ENCODE peak calls at places on chromosomes 11 and 22, in ten cellular contexts. One of them, this sample, is unnamed.

GRCh38 chr11:116701297-116701801 is 71.4 kb downstream of the BUD13 start:
- DNase-seq in thoracic aorta: no peak
- DNase-seq in fibroblast of mammary gland: no peak
- DNase-seq in HFF-Myc: no peak
- DNase-seq in choroid plexus epithelial cell: no peak
- DNase-seq in mucosa of descending colon: no peak
- DNase-seq in BJ: no peak
- DNase-seq in epithelial cell of esophagus: no peak
- DNase-seq in pancreas: peak; percentile 42
- DNase-seq in fibroblast of pulmonary artery: no peak
- DNase-seq in this sample: no peak

GRCh38 chr11:37544491-37544890 is 946.5 kb upstream of the RAG2 start:
- DNase-seq in thoracic aorta: no peak
- DNase-seq in fibroblast of mammary gland: no peak
- DNase-seq in HFF-Myc: no peak
- DNase-seq in choroid plexus epithelial cell: no peak
- DNase-seq in mucosa of descending colon: no peak
- DNase-seq in BJ: no peak
- DNase-seq in epithelial cell of esophagus: peak; percentile 51
- DNase-seq in pancreas: no peak
- DNase-seq in fibroblast of pulmonary artery: no peak
- DNase-seq in this sample: no peak

GRCh38 chr22:30212363-30212995 is 34.1 kb downstream of the LIF start:
- DNase-seq in thoracic aorta: no peak
- DNase-seq in fibroblast of mammary gland: peak; percentile 98
- DNase-seq in HFF-Myc: peak; percentile 46
- DNase-seq in choroid plexus epithelial cell: peak; percentile 97
- DNase-seq in mucosa of descending colon: no peak
- DNase-seq in BJ: peak; percentile 75
- DNase-seq in epithelial cell of esophagus: peak; percentile 96
- DNase-seq in pancreas: no peak
- DNase-seq in fibroblast of pulmonary artery: peak; percentile 94
- DNase-seq in this sample: peak; percentile 92

GRCh38 chr22:29882716-29883044 is 294 bp upstream of the MTMR3 start:
- DNase-seq in thoracic aorta: no peak
- DNase-seq in fibroblast of mammary gland: no peak
- DNase-seq in HFF-Myc: no peak
- DNase-seq in choroid plexus epithelial cell: no peak
- DNase-seq in mucosa of descending colon: no peak
- DNase-seq in BJ: no peak
- DNase-seq in epithelial cell of esophagus: no peak
- DNase-seq in pancreas: no peak
- DNase-seq in fibroblast of pulmonary artery: no peak
- DNase-seq in this sample: no peak

GRCh38 chr22:45200862-45201511 is 37.3 kb downstream of the NUP50 start:
- DNase-seq in thoracic aorta: no peak
- DNase-seq in fibroblast of mammary gland: peak; percentile 58
- DNase-seq in HFF-Myc: no peak
- DNase-seq in choroid plexus epithelial cell: peak; percentile 84
- DNase-seq in mucosa of descending colon: no peak
- DNase-seq in BJ: no peak
- DNase-seq in epithelial cell of esophagus: peak; percentile 64
- DNase-seq in pancreas: no peak
- DNase-seq in fibroblast of pulmonary artery: peak; percentile 46
- DNase-seq in this sample: peak; percentile 83

GRCh38 chr11:2801711-2802388 is 83.7 kb downstream of the CDKN1C start:
- DNase-seq in thoracic aorta: no peak
- DNase-seq in fibroblast of mammary gland: no peak
- DNase-seq in HFF-Myc: no peak
- DNase-seq in choroid plexus epithelial cell: no peak
- DNase-seq in mucosa of descending colon: peak; percentile 14
- DNase-seq in BJ: no peak
- DNase-seq in epithelial cell of esophagus: no peak
- DNase-seq in pancreas: peak; percentile 56
- DNase-seq in fibroblast of pulmonary artery: no peak
- DNase-seq in this sample: no peak

GRCh38 chr22:41596776-41597634 is 7.4 kb upstream of the PMM1 start:
- DNase-seq in thoracic aorta: no peak
- DNase-seq in fibroblast of mammary gland: peak; percentile 53
- DNase-seq in HFF-Myc: no peak
- DNase-seq in choroid plexus epithelial cell: peak; percentile 64
- DNase-seq in mucosa of descending colon: peak; percentile 78
- DNase-seq in BJ: no peak
- DNase-seq in epithelial cell of esophagus: peak; percentile 73
- DNase-seq in pancreas: peak; percentile 89
- DNase-seq in fibroblast of pulmonary artery: peak; percentile 68
- DNase-seq in this sample: peak; percentile 60

GRCh38 chr11:26227311-26227710 is 104.6 kb upstream of the ANO3 start:
- DNase-seq in thoracic aorta: no peak
- DNase-seq in fibroblast of mammary gland: peak; percentile 97
- DNase-seq in HFF-Myc: peak; percentile 62
- DNase-seq in choroid plexus epithelial cell: peak; percentile 93
- DNase-seq in mucosa of descending colon: no peak
- DNase-seq in BJ: peak; percentile 76
- DNase-seq in epithelial cell of esophagus: peak; percentile 92
- DNase-seq in pancreas: no peak
- DNase-seq in fibroblast of pulmonary artery: peak; percentile 94
- DNase-seq in this sample: peak; percentile 87

GRCh38 chr11:36361472-36361871 is 65.4 kb downstream of the PRR5L start:
- DNase-seq in thoracic aorta: no peak
- DNase-seq in fibroblast of mammary gland: no peak
- DNase-seq in HFF-Myc: no peak
- DNase-seq in choroid plexus epithelial cell: no peak
- DNase-seq in mucosa of descending colon: no peak
- DNase-seq in BJ: no peak
- DNase-seq in epithelial cell of esophagus: peak; percentile 42
- DNase-seq in pancreas: no peak
- DNase-seq in fibroblast of pulmonary artery: peak; percentile 10
- DNase-seq in this sample: no peak

GRCh38 chr11:3155691-3156258 is 9.3 kb downstream of the OSBPL5 start:
- DNase-seq in thoracic aorta: no peak
- DNase-seq in fibroblast of mammary gland: peak; percentile 93
- DNase-seq in HFF-Myc: peak; percentile 79
- DNase-seq in choroid plexus epithelial cell: no peak
- DNase-seq in mucosa of descending colon: peak; percentile 17
- DNase-seq in BJ: peak; percentile 56
- DNase-seq in epithelial cell of esophagus: no peak
- DNase-seq in pancreas: peak; percentile 34
- DNase-seq in fibroblast of pulmonary artery: no peak
- DNase-seq in this sample: peak; percentile 61

GRCh38 chr22:38081941-38082828 is 1.8 kb downstream of the SLC16A8 start:
- DNase-seq in thoracic aorta: no peak
- DNase-seq in fibroblast of mammary gland: no peak
- DNase-seq in HFF-Myc: no peak
- DNase-seq in choroid plexus epithelial cell: no peak
- DNase-seq in mucosa of descending colon: no peak
- DNase-seq in BJ: no peak
- DNase-seq in epithelial cell of esophagus: no peak
- DNase-seq in pancreas: peak; percentile 59
- DNase-seq in fibroblast of pulmonary artery: no peak
- DNase-seq in this sample: no peak

GRCh38 chr11:128848815-128849455 is 18.2 kb downstream of the KCNJ1 start:
- DNase-seq in thoracic aorta: no peak
- DNase-seq in fibroblast of mammary gland: peak; percentile 26
- DNase-seq in HFF-Myc: no peak
- DNase-seq in choroid plexus epithelial cell: peak; percentile 59
- DNase-seq in mucosa of descending colon: peak; percentile 64
- DNase-seq in BJ: no peak
- DNase-seq in epithelial cell of esophagus: peak; percentile 42
- DNase-seq in pancreas: no peak
- DNase-seq in fibroblast of pulmonary artery: peak; percentile 58
- DNase-seq in this sample: peak; percentile 59

GRCh38 chr11:46565248-46565835 is 28.5 kb downstream of the AMBRA1 start:
- DNase-seq in thoracic aorta: no peak
- DNase-seq in fibroblast of mammary gland: no peak
- DNase-seq in HFF-Myc: no peak
- DNase-seq in choroid plexus epithelial cell: no peak
- DNase-seq in mucosa of descending colon: no peak
- DNase-seq in BJ: no peak
- DNase-seq in epithelial cell of esophagus: no peak
- DNase-seq in pancreas: no peak
- DNase-seq in fibroblast of pulmonary artery: no peak
- DNase-seq in this sample: no peak

GRCh38 chr22:19052941-19053551 is 69.2 kb downstream of the DGCR2 start:
- DNase-seq in thoracic aorta: no peak
- DNase-seq in fibroblast of mammary gland: no peak
- DNase-seq in HFF-Myc: no peak
- DNase-seq in choroid plexus epithelial cell: no peak
- DNase-seq in mucosa of descending colon: no peak
- DNase-seq in BJ: no peak
- DNase-seq in epithelial cell of esophagus: no peak
- DNase-seq in pancreas: peak; percentile 19
- DNase-seq in fibroblast of pulmonary artery: no peak
- DNase-seq in this sample: no peak

GRCh38 chr22:37777122-37777687 is 30.5 kb upstream of the GCAT start:
- DNase-seq in thoracic aorta: no peak
- DNase-seq in fibroblast of mammary gland: peak; percentile 93
- DNase-seq in HFF-Myc: peak; percentile 85
- DNase-seq in choroid plexus epithelial cell: peak; percentile 58
- DNase-seq in mucosa of descending colon: peak; percentile 72
- DNase-seq in BJ: peak; percentile 82
- DNase-seq in epithelial cell of esophagus: peak; percentile 99
- DNase-seq in pancreas: peak; percentile 88
- DNase-seq in fibroblast of pulmonary artery: peak; percentile 40
- DNase-seq in this sample: peak; percentile 53

DNA sequence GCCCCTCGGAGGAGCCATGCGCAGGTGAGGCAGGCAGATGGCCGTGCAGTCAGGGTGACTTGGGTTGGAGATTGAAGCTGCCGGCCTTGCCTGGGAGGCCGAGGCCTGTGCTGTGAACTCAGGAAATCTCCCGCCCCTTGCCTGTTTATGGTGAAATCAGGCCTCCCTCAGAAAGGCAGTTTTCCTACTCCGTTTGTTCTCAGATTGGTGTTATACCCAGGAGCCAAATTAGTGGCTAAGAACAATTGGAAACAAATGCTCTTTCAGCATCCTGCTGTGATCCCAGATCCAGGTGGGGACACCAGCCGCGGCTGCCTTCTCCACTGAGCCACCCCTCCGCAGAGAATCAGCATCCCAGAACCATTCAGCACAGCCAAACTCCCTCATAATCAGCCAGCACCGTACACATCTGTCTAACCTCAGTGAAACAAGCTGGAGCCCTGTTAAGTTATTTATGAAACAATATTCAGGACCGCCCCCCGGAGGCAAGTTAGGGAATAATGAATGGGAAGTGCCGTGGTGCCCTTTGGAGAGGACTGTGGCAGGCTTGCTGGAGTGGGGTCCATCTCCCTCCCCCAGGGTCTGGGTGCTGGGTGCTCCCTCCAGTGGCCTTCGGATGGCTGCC is 60.0 kb downstream of the PKNOX2 start:
- DNase-seq in thoracic aorta: no peak
- DNase-seq in fibroblast of mammary gland: peak; percentile 17
- DNase-seq in HFF-Myc: no peak
- DNase-seq in choroid plexus epithelial cell: peak; percentile 65
- DNase-seq in mucosa of descending colon: no peak
- DNase-seq in BJ: no peak
- DNase-seq in epithelial cell of esophagus: peak; percentile 27
- DNase-seq in pancreas: no peak
- DNase-seq in fibroblast of pulmonary artery: peak; percentile 59
- DNase-seq in this sample: peak; percentile 51
- TF ChIP-seq CTCF in thoracic aorta: peak; percentile 42
- TF ChIP-seq CTCF in fibroblast of mammary gland: peak; percentile 28
- TF ChIP-seq CTCF in HFF-Myc: peak; percentile 39
- TF ChIP-seq CTCF in choroid plexus epithelial cell: peak; percentile 64
- TF ChIP-seq CTCF in mucosa of descending colon: no peak
- TF ChIP-seq CTCF in BJ: no peak
- TF ChIP-seq CTCF in epithelial cell of esophagus: peak; percentile 26
- TF ChIP-seq CTCF in pancreas: no peak
- TF ChIP-seq CTCF in fibroblast of pulmonary artery: peak; percentile 48
- TF ChIP-seq CTCF in this sample: peak; percentile 30

DNA sequence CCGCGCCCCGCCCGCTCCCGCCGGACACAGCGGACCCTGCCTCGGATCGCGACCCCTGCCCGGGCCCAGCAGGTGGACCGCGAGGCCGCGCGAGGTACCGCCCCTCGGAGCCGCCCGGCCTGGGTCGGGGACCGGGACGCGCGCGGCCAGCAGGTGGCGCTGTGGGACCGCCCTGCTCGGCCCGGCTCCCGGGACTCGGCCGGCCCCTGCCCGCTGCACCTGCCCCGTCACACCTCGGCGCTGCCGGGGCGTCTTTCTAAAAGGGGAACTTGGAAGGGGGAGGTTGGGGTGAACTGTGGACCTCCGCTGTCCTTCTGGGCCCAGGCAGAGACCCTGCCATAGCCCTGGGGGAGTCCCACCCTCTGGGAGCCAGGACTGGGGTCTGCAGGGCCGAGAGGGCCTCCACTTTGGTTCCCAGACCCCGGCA is 11.1 kb downstream of the CRELD2 start:
- DNase-seq in thoracic aorta: no peak
- DNase-seq in fibroblast of mammary gland: peak; percentile 15
- DNase-seq in HFF-Myc: no peak
- DNase-seq in choroid plexus epithelial cell: peak; percentile 30
- DNase-seq in mucosa of descending colon: peak; percentile 82
- DNase-seq in BJ: no peak
- DNase-seq in epithelial cell of esophagus: peak; percentile 47
- DNase-seq in pancreas: no peak
- DNase-seq in fibroblast of pulmonary artery: peak; percentile 35
- DNase-seq in this sample: peak; percentile 46
- H3K4me3 ChIP-seq in thoracic aorta: no peak overlapping the region
- H3K4me3 ChIP-seq in fibroblast of mammary gland: no peak overlapping the region
- H3K4me3 ChIP-seq in HFF-Myc: no peak overlapping the region
- H3K4me3 ChIP-seq in choroid plexus epithelial cell: no peak overlapping the region
- H3K4me3 ChIP-seq in mucosa of descending colon: no peak overlapping the region
- H3K4me3 ChIP-seq in BJ: no peak overlapping the region
- H3K4me3 ChIP-seq in epithelial cell of esophagus: no peak overlapping the region
- H3K4me3 ChIP-seq in pancreas: no peak overlapping the region
- H3K4me3 ChIP-seq in fibroblast of pulmonary artery: no peak overlapping the region
- H3K4me3 ChIP-seq in this sample: no peak overlapping the region

GRCh38 chr22:47586038-47586437 is 823.6 kb downstream of the TBC1D22A start:
- DNase-seq in thoracic aorta: no peak
- DNase-seq in fibroblast of mammary gland: no peak
- DNase-seq in HFF-Myc: no peak
- DNase-seq in choroid plexus epithelial cell: no peak
- DNase-seq in mucosa of descending colon: no peak
- DNase-seq in BJ: no peak
- DNase-seq in epithelial cell of esophagus: peak; percentile 2
- DNase-seq in pancreas: no peak
- DNase-seq in fibroblast of pulmonary artery: no peak
- DNase-seq in this sample: no peak
- TF ChIP-seq CTCF in thoracic aorta: no peak
- TF ChIP-seq CTCF in fibroblast of mammary gland: no peak
- TF ChIP-seq CTCF in HFF-Myc: no peak
- TF ChIP-seq CTCF in choroid plexus epithelial cell: no peak
- TF ChIP-seq CTCF in mucosa of descending colon: no peak
- TF ChIP-seq CTCF in BJ: no peak
- TF ChIP-seq CTCF in epithelial cell of esophagus: no peak
- TF ChIP-seq CTCF in pancreas: no peak
- TF ChIP-seq CTCF in fibroblast of pulmonary artery: no peak
- TF ChIP-seq CTCF in this sample: no peak

DNA sequence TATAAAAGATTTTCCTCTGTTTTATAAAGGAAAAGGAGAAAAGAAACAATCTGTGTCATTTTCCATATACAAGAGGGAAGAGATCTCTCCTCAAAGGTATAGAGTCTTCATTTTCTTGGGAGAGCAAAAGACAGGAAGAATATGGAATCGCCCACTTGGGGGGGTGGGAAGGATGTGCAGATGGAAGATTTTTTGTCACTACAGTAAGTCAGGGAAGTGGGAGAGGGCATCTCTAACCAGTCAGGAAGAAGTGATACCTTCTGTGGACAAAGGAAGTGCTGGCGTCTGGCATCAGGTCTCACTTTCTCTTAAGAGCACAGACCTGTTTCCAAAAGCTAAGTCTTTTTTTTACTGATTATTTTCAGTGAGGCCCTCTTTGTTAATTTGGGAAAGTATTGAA is 1.4 kb downstream of the PRR14L start:
- DNase-seq in thoracic aorta: no peak
- DNase-seq in fibroblast of mammary gland: peak; percentile 28
- DNase-seq in HFF-Myc: peak; percentile 4
- DNase-seq in choroid plexus epithelial cell: peak; percentile 15
- DNase-seq in mucosa of descending colon: no peak
- DNase-seq in BJ: no peak
- DNase-seq in epithelial cell of esophagus: peak; percentile 15
- DNase-seq in pancreas: no peak
- DNase-seq in fibroblast of pulmonary artery: no peak
- DNase-seq in this sample: peak; percentile 13
- H3K4me3 ChIP-seq in thoracic aorta: peak overlapping the region; percentile 94
- H3K4me3 ChIP-seq in fibroblast of mammary gland: peak overlapping the region; percentile 79
- H3K4me3 ChIP-seq in HFF-Myc: peak overlapping the region; percentile 99
- H3K4me3 ChIP-seq in choroid plexus epithelial cell: peak overlapping the region; percentile 98
- H3K4me3 ChIP-seq in mucosa of descending colon: no peak overlapping the region
- H3K4me3 ChIP-seq in BJ: peak overlapping the region; percentile 80
- H3K4me3 ChIP-seq in epithelial cell of esophagus: peak overlapping the region; percentile 96
- H3K4me3 ChIP-seq in pancreas: no peak overlapping the region
- H3K4me3 ChIP-seq in fibroblast of pulmonary artery: peak overlapping the region; percentile 92
- H3K4me3 ChIP-seq in this sample: peak overlapping the region; percentile 94

This sample was measured in cardiac fibroblast.